ENCODE peak calls at places on chromosomes 6 and 20, in six cellular contexts. Q, P, N, G, M and W are unnamed samples. For H3K4me1, the result is how much of the 10 kb centered on the place peaks cover.

GRCh38 chr20:38162878-38163875 is 1.9 kb downstream of the TGM2 start:
- DNase-seq in Q (no peak), P (no peak), N (no peak), G (no peak), M (no peak), W (no peak)

GRCh38 chr6:105974981-105975380 is 111.2 kb upstream of the PRDM1 start:
- DNase-seq in Q (no peak), P (no peak), N (no peak), G (no peak), M (no peak), W (no peak)

GRCh38 chr6:20202070-20202658 is 10.1 kb downstream of the MBOAT1 start:
- DNase-seq in Q (no peak), P (no peak), N (no peak), G (no peak), M (no peak), W (peak)

GRCh38 chr6:131849799-131850198 is 42.0 kb downstream of the ENPP1 start:
- DNase-seq in Q (no peak), P (no peak), N (no peak), G (no peak), M (no peak), W (no peak)

GRCh38 chr6:90197854-90198496 is 98.7 kb downstream of the BACH2 start:
- DNase-seq in Q (no peak), P (no peak), N (no peak), G (no peak), M (no peak), W (no peak)

GRCh38 chr20:47262365-47263013 is 94.0 kb downstream of the ZMYND8 start:
- DNase-seq in Q (no peak), P (peak), N (no peak), G (no peak), M (no peak), W (no peak)

GRCh38 chr6:2209226-2209809 is 36.1 kb downstream of the GMDS start:
- DNase-seq in Q (no peak), P (peak), N (peak), G (peak), M (no peak), W (no peak)

GRCh38 chr6:159966339-159966738 is 2.5 kb upstream of the IGF2R start:
- DNase-seq in Q (no peak), P (no peak), N (no peak), G (no peak), M (no peak), W (no peak)

GRCh38 chr6:87698618-87699017 is 3.4 kb downstream of the AKIRIN2 start:
- DNase-seq in Q (no peak), P (no peak), N (no peak), G (no peak), M (no peak), W (no peak)

GRCh38 chr6:148608211-148608951 is 138.4 kb upstream of the UST start:
- DNase-seq in Q (no peak), P (no peak), N (no peak), G (peak), M (no peak), W (no peak)
- H3K4me1 ChIP-seq in Q (under half), P (under half), N (under half), G (under half), M (under half), W (under half)

DNA sequence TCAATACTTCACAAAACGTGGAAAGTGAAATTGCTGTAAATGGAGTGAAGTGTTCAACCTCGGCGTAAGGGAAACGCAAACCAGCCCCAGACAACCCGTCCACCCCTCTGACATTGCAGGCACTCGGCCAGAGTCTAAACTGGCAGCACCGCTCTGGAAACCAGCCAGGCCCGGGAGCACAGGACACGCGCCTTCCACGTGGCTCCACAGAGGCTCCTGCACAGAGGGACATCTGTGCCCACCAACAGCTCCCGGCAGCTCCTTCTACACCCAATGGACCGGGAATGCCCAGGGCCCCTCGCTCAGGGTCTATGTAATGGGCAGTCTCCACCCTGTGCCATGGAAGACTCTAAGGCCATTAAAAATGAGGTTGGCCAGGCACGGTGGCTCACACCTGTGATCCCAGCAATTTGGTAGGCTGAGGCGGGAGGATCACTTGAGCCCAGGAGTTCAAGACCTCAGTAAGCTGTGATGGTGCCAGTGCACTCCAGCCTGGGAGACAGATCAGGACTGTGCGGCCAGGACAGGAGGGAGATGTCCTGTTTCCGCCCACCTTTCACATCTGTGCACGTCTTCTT is 3.4 kb upstream of the HELZ2 start:
- DNase-seq in Q (no peak), P (peak), N (no peak), G (no peak), M (peak), W (no peak)
- H3K4me1 ChIP-seq in Q (under half), P (under half), N (under half), G (under half), M (under half), W (under half)

GRCh38 chr6:72035483-72035882 is 149.1 kb downstream of the RIMS1 start:
- DNase-seq in Q (no peak), P (no peak), N (no peak), G (no peak), M (no peak), W (no peak)
- H3K4me1 ChIP-seq in Q (under half), P (under half), N (under half), G (under half), M (under half), W (under half)

DNA sequence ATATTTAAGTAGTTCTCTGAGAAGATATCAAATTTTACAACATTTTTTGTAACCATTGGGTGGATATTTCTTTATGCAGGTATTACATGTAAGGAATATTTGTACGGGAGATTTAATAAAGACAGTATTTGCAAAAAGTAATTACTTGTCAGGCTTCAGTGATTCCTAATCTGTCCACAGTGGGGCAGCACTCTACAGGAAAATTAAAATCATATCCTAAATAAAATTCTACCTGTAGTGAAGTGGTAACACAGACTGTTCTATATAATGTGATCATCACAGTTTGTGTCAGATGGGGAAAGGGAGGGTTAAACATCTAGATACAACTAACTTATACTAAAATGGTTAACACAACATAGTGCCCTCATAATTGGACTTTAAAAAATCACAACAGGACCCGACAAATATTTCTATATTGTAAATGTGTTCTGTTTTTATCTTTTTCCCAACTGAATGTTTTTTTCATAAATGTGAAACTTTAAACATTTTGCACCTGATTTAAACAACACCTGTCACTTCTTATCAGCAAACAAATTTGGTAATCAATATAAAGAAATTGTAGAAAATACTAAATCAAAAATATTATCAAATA is 145.6 kb upstream of the MANEA start:
- DNase-seq in Q (no peak), P (peak), N (no peak), G (peak), M (peak), W (peak)
- H3K4me1 ChIP-seq in Q (under half), P (under half), N (under half), G (under half), M (under half), W (under half)

GRCh38 chr20:21167261-21167660 is 41.4 kb downstream of the KIZ start:
- DNase-seq in Q (no peak), P (no peak), N (no peak), G (no peak), M (no peak), W (no peak)
- H3K4me1 ChIP-seq in Q (under half), P (under half), N (under half), G (under half), M (under half), W (under half)